ENCODE peak calls at places on chromosomes 3 and 15, in eight cellular contexts. G, C, I, B, P, F, D and O are unnamed samples.

GRCh38 chr3:50515565-50516047 is 12.2 kb upstream of the CACNA2D2 start:
- DNase-seq in G (peak; percentile 60), C (peak; percentile 32), I (no peak), B (peak; percentile 74), P (no peak), F (no peak), D (peak; percentile 31), O (no peak)

GRCh38 chr3:72488736-72489030 is 359.6 kb downstream of the SHQ1 start:
- DNase-seq in G (no peak), C (peak; percentile 44), I (no peak), B (no peak), P (no peak), F (no peak), D (no peak), O (no peak)

GRCh38 chr3:58299839-58300516 is 6.1 kb upstream of the RPP14 start:
- DNase-seq in G (peak; percentile 59), C (peak; percentile 85), I (no peak), B (no peak), P (no peak), F (no peak), D (no peak), O (peak; percentile 13)

GRCh38 chr3:184766555-184767261 is 45.3 kb upstream of the VPS8 start:
- DNase-seq in G (no peak), C (peak; percentile 45), I (no peak), B (no peak), P (no peak), F (peak; percentile 95), D (no peak), O (peak; percentile 80)

GRCh38 chr15:41936649-41937567 is 35.4 kb downstream of the EHD4 start:
- DNase-seq in G (no peak), C (peak; percentile 61), I (peak; percentile 92), B (no peak), P (no peak), F (no peak), D (no peak), O (no peak)

GRCh38 chr15:70036585-70037343 is 61.0 kb downstream of the TLE3 start:
- DNase-seq in G (no peak), C (no peak), I (no peak), B (no peak), P (no peak), F (peak; percentile 14), D (no peak), O (peak; percentile 65)

GRCh38 chr3:151434151-151434890 is 26.5 kb downstream of the IGSF10 start:
- DNase-seq in G (peak; percentile 13), C (peak; percentile 94), I (no peak), B (no peak), P (peak; percentile 31), F (peak; percentile 48), D (no peak), O (peak; percentile 60)

GRCh38 chr3:19013879-19014278 is 134.4 kb upstream of the KCNH8 start:
- DNase-seq in G (peak; percentile 25), C (no peak), I (no peak), B (no peak), P (no peak), F (no peak), D (no peak), O (no peak)

GRCh38 chr3:173893066-173893465 is 495.5 kb downstream of the NLGN1 start:
- DNase-seq in G (no peak), C (no peak), I (no peak), B (no peak), P (no peak), F (peak; percentile 12), D (no peak), O (no peak)

GRCh38 chr3:33372218-33373081 is 67.8 kb downstream of the UBP1 start:
- DNase-seq in G (peak; percentile 63), C (peak; percentile 73), I (no peak), B (peak; percentile 20), P (peak; percentile 29), F (peak; percentile 58), D (no peak), O (peak; percentile 62)

GRCh38 chr3:169613053-169613803 is 50.3 kb downstream of the MECOM start:
- DNase-seq in G (no peak), C (no peak), I (no peak), B (no peak), P (no peak), F (no peak), D (no peak), O (no peak)

GRCh38 chr3:11379238-11379823 is 107.1 kb downstream of the ATG7 start:
- DNase-seq in G (peak; percentile 43), C (peak; percentile 85), I (no peak), B (no peak), P (peak; percentile 25), F (no peak), D (no peak), O (peak; percentile 19)

GRCh38 chr3:140344601-140345000 is 333.3 kb upstream of the TRIM42 start:
- DNase-seq in G (no peak), C (no peak), I (no peak), B (no peak), P (no peak), F (no peak), D (no peak), O (no peak)

GRCh38 chr3:181173227-181173626 is 183.7 kb upstream of the DNAJC19 start:
- DNase-seq in G (no peak), C (no peak), I (no peak), B (no peak), P (no peak), F (no peak), D (no peak), O (no peak)

GRCh38 chr3:181178991-181179390 is 189.5 kb upstream of the DNAJC19 start:
- DNase-seq in G (no peak), C (no peak), I (no peak), B (no peak), P (no peak), F (no peak), D (no peak), O (no peak)

DNA sequence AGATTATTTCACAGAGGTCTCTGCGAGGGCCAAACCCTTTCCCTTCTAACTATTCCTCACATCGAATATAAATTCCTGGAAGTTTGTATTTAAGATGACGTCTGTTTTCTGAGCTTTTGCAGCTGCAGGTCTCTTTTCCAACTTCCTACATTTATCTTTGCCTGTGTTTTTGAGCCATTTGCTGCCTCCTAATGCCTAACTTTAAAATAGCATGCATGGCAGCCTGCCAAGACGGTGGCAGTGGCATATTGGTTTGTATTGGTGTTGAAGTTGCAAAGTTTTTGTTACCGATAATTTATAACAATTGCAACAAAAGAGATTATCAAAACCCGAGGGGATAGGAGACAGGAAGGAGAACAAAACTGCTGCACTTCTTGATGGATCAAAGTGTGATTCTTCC is 187.1 kb upstream of the DNAJC19 start:
- DNase-seq in G (peak; percentile 77), C (peak; percentile 53), I (no peak), B (peak; percentile 76), P (peak; percentile 2), F (peak; percentile 13), D (peak; percentile 19), O (peak; percentile 26)
- TF ChIP-seq CTCF in G (peak; percentile 69), C (peak; percentile 71), I (no peak), B (peak; percentile 77), P (peak; percentile 36), F (peak; percentile 66), D (peak; percentile 10), O (peak; percentile 45)

GRCh38 chr15:67815036-67815592 is 10.2 kb upstream of the SKOR1 start:
- DNase-seq in G (no peak), C (no peak), I (peak; percentile 31), B (no peak), P (no peak), F (no peak), D (no peak), O (no peak)
- TF ChIP-seq CTCF in G (no peak), C (no peak), I (no peak), B (no peak), P (no peak), F (no peak), D (no peak), O (no peak)

DNA sequence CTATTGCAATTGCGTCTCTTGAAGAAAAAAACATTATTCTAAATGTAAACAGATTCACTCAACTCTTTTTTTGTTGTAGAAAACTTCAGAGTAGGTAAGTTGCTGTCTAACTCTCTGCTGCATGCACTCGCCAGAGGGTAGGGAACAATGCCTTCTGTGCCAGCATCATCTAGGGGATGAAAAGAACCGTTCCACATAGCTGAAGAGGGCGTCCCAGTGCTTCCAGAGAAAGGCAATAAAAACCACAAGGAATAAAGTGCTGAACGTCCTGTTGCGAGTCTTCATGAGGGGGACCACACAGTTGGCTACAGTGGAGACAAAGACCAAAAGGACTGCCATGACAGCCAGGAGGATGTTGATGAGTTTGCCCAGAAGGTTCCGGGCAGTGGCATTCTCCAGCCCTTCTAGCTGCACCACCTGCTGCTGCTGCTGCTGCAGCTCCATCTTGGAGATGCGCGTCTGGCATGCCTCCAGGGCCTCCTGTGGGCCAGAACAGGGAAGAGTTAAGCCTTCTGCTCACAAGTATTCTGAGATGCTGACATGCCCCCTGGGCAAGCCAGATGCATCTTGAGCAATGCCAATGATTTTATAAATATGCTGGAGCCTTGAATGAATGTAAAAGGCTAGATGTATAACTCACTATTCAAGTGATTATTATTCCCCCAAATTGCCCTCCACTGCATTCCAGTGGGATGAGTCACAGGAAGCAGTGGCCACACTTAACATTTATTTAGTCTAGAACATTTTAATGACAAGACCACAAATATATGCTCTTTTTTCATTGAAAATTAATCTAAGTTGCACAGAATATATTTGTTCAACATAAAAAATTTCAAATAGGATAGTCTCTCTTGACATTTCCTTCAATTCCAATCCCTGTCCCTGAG is 45.1 kb upstream of the PLXND1 start:
- DNase-seq in G (no peak), C (peak; percentile 84), I (no peak), B (peak; percentile 76), P (peak; percentile 53), F (peak; percentile 84), D (no peak), O (peak; percentile 73)
- TF ChIP-seq CTCF in G (no peak), C (no peak), I (no peak), B (peak; percentile 5), P (peak; percentile 26), F (peak; percentile 26), D (no peak), O (no peak)

GRCh38 chr3:176766862-176767261 is 430.4 kb downstream of the TBL1XR1 start:
- DNase-seq in G (no peak), C (no peak), I (no peak), B (no peak), P (no peak), F (peak; percentile 7), D (no peak), O (no peak)

GRCh38 chr3:176767385-176767784 is 429.9 kb downstream of the TBL1XR1 start:
- DNase-seq in G (no peak), C (peak; percentile 27), I (no peak), B (no peak), P (no peak), F (peak; percentile 72), D (no peak), O (peak; percentile 40)

GRCh38 chr3:176765491-176765890 is 431.8 kb downstream of the TBL1XR1 start:
- DNase-seq in G (no peak), C (no peak), I (no peak), B (no peak), P (no peak), F (no peak), D (no peak), O (no peak)

DNA sequence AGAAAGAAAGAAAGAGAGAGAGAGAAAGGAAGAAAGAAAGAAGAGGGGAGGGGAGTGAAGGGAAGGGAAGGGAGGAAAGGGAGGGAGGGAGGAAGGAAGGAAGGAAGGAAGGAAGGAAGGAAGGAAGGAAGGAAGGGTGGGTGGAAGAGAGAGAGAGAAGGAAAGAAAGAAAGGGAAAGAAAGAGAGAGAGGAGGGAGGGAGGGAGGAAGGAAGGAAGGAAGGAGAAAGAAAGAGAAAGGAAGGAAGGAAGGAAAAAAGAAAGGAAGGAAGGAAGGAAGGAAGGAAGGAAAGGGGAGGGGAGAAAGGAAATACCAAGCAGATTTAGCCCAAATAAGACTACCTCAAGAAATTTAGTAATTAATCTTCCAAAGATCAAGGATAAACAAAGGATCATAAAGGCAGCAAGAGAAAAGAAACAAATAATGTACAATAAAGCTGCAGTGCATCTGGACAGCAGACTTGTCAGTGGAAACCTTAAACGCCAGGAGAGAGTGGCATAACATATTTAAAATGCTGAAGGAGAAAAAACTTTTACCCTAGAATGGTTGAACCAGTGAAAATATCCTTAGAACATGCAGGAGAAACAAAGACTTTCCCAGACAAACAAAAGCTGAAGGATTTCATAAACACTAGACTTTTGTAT is 427.6 kb downstream of the TBL1XR1 start:
- DNase-seq in G (no peak), C (no peak), I (no peak), B (no peak), P (no peak), F (no peak), D (no peak), O (no peak)
- TF ChIP-seq CTCF in G (no peak), C (no peak), I (no peak), B (no peak), P (no peak), F (no peak), D (no peak), O (no peak)